ENCODE peak calls at places on chromosomes 13 and 19, in nine cellular contexts. L, B, J, C, X, S, I, T and U are unnamed samples.

GRCh38 chr19:43789029-43789428 is 8.3 kb upstream of the KCNN4 start:
- DNase-seq in L (no peak), B (no peak), J (no peak), C (no peak), X (no peak), S (no peak), I (peak; percentile 42), T (no peak), U (no peak)

GRCh38 chr13:114155923-114156883 is 22.9 kb upstream of the CFAP97D2 start:
- DNase-seq in L (no peak), B (no peak), J (no peak), C (no peak), X (no peak), S (no peak), I (no peak), T (no peak), U (no peak)

GRCh38 chr13:28325022-28325421 is 169.9 kb downstream of the FLT1 start:
- DNase-seq in L (no peak), B (no peak), J (no peak), C (no peak), X (no peak), S (no peak), I (no peak), T (no peak), U (no peak)

GRCh38 chr13:66266761-66267160 is 963.4 kb downstream of the PCDH9 start:
- DNase-seq in L (no peak), B (no peak), J (no peak), C (no peak), X (no peak), S (no peak), I (no peak), T (no peak), U (no peak)

GRCh38 chr13:111981446-111982165 is 85.3 kb upstream of the SOX1 start:
- DNase-seq in L (no peak), B (no peak), J (no peak), C (no peak), X (no peak), S (no peak), I (no peak), T (no peak), U (no peak)

GRCh38 chr13:44176173-44176572 is 197.5 kb upstream of the SERP2 start:
- DNase-seq in L (no peak), B (no peak), J (no peak), C (no peak), X (no peak), S (no peak), I (no peak), T (no peak), U (peak; percentile 8)

GRCh38 chr13:27295096-27295495 is 24.5 kb downstream of the RASL11A start:
- DNase-seq in L (no peak), B (no peak), J (no peak), C (no peak), X (no peak), S (no peak), I (no peak), T (no peak), U (no peak)

GRCh38 chr19:38875656-38876345 is 2.3 kb downstream of the RINL start:
- DNase-seq in L (no peak), B (no peak), J (no peak), C (no peak), X (no peak), S (no peak), I (no peak), T (no peak), U (no peak)

GRCh38 chr13:49308104-49308875 is 60.6 kb downstream of the CDADC1 start:
- DNase-seq in L (peak; percentile 89), B (no peak), J (peak; percentile 69), C (no peak), X (peak; percentile 98), S (peak; percentile 86), I (no peak), T (peak; percentile 95), U (no peak)

GRCh38 chr19:1618157-1619093 is 13.2 kb upstream of the UQCR11 start:
- DNase-seq in L (no peak), B (peak; percentile 78), J (peak; percentile 60), C (peak; percentile 73), X (no peak), S (peak; percentile 39), I (peak; percentile 62), T (no peak), U (no peak)

GRCh38 chr13:49304763-49305695 is 57.3 kb downstream of the CDADC1 start:
- DNase-seq in L (no peak), B (no peak), J (no peak), C (no peak), X (no peak), S (no peak), I (no peak), T (no peak), U (no peak)

GRCh38 chr13:78787189-78787588 is 128.2 kb upstream of the OBI1 start:
- DNase-seq in L (no peak), B (no peak), J (no peak), C (no peak), X (no peak), S (no peak), I (no peak), T (no peak), U (no peak)

GRCh38 chr13:111241006-111241755 is 79.3 kb upstream of the TEX29 start:
- DNase-seq in L (no peak), B (no peak), J (no peak), C (peak; percentile 45), X (no peak), S (no peak), I (no peak), T (no peak), U (peak; percentile 60)

GRCh38 chr13:102825400-102825799 is 20.4 kb upstream of the ERCC5 start:
- DNase-seq in L (no peak), B (no peak), J (no peak), C (no peak), X (no peak), S (no peak), I (no peak), T (no peak), U (no peak)

GRCh38 chr19:49696865-49697264 is 5.9 kb downstream of the CPT1C start:
- DNase-seq in L (no peak), B (no peak), J (no peak), C (no peak), X (no peak), S (no peak), I (no peak), T (no peak), U (no peak)

GRCh38 chr19:3766520-3766919 is 4.0 kb downstream of the MRPL54 start:
- DNase-seq in L (no peak), B (no peak), J (no peak), C (no peak), X (peak; percentile 63), S (no peak), I (no peak), T (no peak), U (no peak)

GRCh38 chr19:37855098-37855497 is 51.3 kb downstream of the WDR87 start:
- DNase-seq in L (no peak), B (peak; percentile 95), J (peak; percentile 8), C (no peak), X (no peak), S (no peak), I (no peak), T (no peak), U (no peak)

GRCh38 chr13:44141213-44141724 is 232.4 kb upstream of the SERP2 start:
- DNase-seq in L (peak; percentile 25), B (no peak), J (no peak), C (no peak), X (no peak), S (no peak), I (no peak), T (no peak), U (no peak)

GRCh38 chr13:45411631-45412030 is 6.5 kb downstream of the SLC25A30 start:
- DNase-seq in L (no peak), B (no peak), J (no peak), C (no peak), X (no peak), S (no peak), I (no peak), T (no peak), U (peak; percentile 4)

DNA sequence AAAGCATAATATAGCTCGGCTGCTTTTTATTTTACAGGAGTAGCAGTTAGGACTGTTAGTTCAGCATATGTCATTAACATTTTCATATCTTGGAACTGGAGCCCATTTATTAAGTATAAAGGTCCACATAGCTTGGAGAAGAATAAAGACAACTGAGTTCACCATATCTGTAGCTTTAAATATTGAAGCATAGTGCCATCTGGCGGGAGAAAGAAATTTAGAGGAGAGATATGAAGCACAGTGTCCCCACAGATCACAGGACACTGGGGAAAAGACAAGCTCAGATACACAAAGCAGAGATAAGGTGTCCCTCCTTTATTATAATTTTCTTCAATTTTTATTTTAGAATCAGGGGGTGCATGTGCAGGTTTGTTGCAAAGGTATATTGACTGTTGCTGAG is 104.7 kb upstream of the FREM2 start:
- DNase-seq in L (peak; percentile 56), B (peak; percentile 20), J (no peak), C (no peak), X (no peak), S (no peak), I (peak; percentile 32), T (no peak), U (no peak)
- TF ChIP-seq CTCF in L (peak; percentile 35), B (peak; percentile 65), J (peak; percentile 36), C (peak; percentile 51), X (no peak), S (no peak), I (peak; percentile 45), T (peak; percentile 14), U (peak; percentile 32)

GRCh38 chr13:48278806-48279205 is 24.7 kb upstream of the RB1 start:
- DNase-seq in L (no peak), B (no peak), J (no peak), C (no peak), X (no peak), S (no peak), I (no peak), T (no peak), U (no peak)

DNA sequence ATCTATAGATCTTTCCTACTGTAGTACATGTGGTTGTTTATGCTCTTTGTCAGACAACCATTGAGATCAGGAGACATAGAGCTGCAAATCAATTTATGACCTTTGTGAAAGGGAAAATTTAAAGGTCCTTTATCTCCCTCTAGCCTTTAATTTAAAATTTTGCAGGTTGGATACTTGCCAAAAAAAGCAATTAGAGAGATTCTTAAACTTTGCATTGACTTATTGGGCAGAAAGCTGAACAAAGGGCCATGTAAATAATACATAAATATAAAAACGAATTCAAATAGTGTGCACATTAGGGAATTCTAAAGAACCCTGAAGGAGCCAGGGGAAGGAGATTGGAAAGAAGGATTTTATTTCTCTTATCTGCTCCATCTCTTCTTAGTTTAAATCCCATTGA is 22.0 kb upstream of the RB1 start:
- DNase-seq in L (no peak), B (no peak), J (no peak), C (no peak), X (no peak), S (no peak), I (no peak), T (no peak), U (no peak)
- H3K4me1 ChIP-seq in L (no peaks in the 10 kb centered on the region), B (no peaks in the 10 kb centered on the region), J (no peaks in the 10 kb centered on the region), C (no peaks in the 10 kb centered on the region), X (no peaks in the 10 kb centered on the region), S (no peaks in the 10 kb centered on the region), I (no peaks in the 10 kb centered on the region), T (no peaks in the 10 kb centered on the region), U (no peaks in the 10 kb centered on the region)

GRCh38 chr13:29453657-29454056 is 141.8 kb downstream of the SLC7A1 start:
- DNase-seq in L (no peak), B (no peak), J (no peak), C (no peak), X (no peak), S (no peak), I (no peak), T (no peak), U (no peak)
- TF ChIP-seq EP300 in L (no peak), B (no peak), J (no peak), C (no peak), X (no peak), S (no peak), I (no peak), T (no peak), U (no peak)

GRCh38 chr19:33429891-33430673 is 56.6 kb downstream of the CEBPG start:
- DNase-seq in L (no peak), B (no peak), J (no peak), C (no peak), X (peak; percentile 46), S (no peak), I (no peak), T (no peak), U (no peak)
- TF ChIP-seq CTCF in L (no peak), B (no peak), J (no peak), C (no peak), X (no peak), S (no peak), I (no peak), T (no peak), U (no peak)